ENCODE peak calls at places on chromosome 18, in seven cellular contexts. L is GM23248, N is ascending aorta, O is psoas muscle, E is tibial artery, J is cardiac muscle cell, T is SJSA1. P is an unnamed sample. For H3K4me1, the result is how much of the 10 kb centered on the place peaks cover.

GRCh38 chr18:56831988-56832387 is 180.8 kb downstream of the WDR7 start:
- DNase-seq in L (no peak), N (no peak), O (no peak), E (no peak), J (no peak), T (peak), P (peak)

GRCh38 chr18:68387246-68387645 is 327.7 kb downstream of the TMX3 start:
- DNase-seq in L (peak), N (no peak), O (no peak), E (no peak), J (no peak), T (no peak), P (no peak)

GRCh38 chr18:40249390-40250080 is 1705.5 kb upstream of the PIK3C3 start:
- DNase-seq in L (no peak), N (no peak), O (no peak), E (no peak), J (no peak), T (no peak), P (no peak)

GRCh38 chr18:28905509-28905908 is 728.6 kb upstream of the CDH2 start:
- DNase-seq in L (peak), N (no peak), O (no peak), E (no peak), J (no peak), T (no peak), P (no peak)

GRCh38 chr18:27769152-27769551 is 407.8 kb downstream of the CDH2 start:
- DNase-seq in L (no peak), N (no peak), O (no peak), E (no peak), J (no peak), T (no peak), P (no peak)

GRCh38 chr18:50388988-50389387 is 14.1 kb downstream of the SKA1 start:
- DNase-seq in L (no peak), N (no peak), O (no peak), E (no peak), J (peak), T (no peak), P (no peak)

GRCh38 chr18:51603551-51603950 is 406.1 kb upstream of the MEX3C start:
- DNase-seq in L (no peak), N (no peak), O (no peak), E (no peak), J (peak), T (no peak), P (peak)

GRCh38 chr18:70280007-70280925 is 8.6 kb upstream of the SOCS6 start:
- DNase-seq in L (peak), N (no peak), O (no peak), E (no peak), J (no peak), T (no peak), P (no peak)

GRCh38 chr18:68436485-68436884 is 278.4 kb downstream of the TMX3 start:
- DNase-seq in L (peak), N (no peak), O (no peak), E (no peak), J (no peak), T (no peak), P (no peak)

GRCh38 chr18:49472459-49472858 is 12.0 kb upstream of the DYM start:
- DNase-seq in L (no peak), N (no peak), O (no peak), E (no peak), J (no peak), T (no peak), P (no peak)

GRCh38 chr18:8084160-8084559 is 517.0 kb downstream of the PTPRM start:
- DNase-seq in L (peak), N (no peak), O (no peak), E (no peak), J (peak), T (peak), P (peak)

GRCh38 chr18:9828794-9829712 is 56.7 kb upstream of the TXNDC2 start:
- DNase-seq in L (no peak), N (no peak), O (no peak), E (no peak), J (no peak), T (no peak), P (no peak)
- H3K4me1 ChIP-seq in L (under half), N (under half), O (under half), E (under half), J (under half), T (half or more), P (under half)

GRCh38 chr18:62326646-62327348 is 1.7 kb downstream of the TNFRSF11A start:
- DNase-seq in L (peak), N (no peak), O (no peak), E (no peak), J (no peak), T (no peak), P (no peak)
- H3K4me1 ChIP-seq in L (under half), N (under half), O (under half), E (under half), J (under half), T (under half), P (under half)

GRCh38 chr18:79800353-79801180 is 2.8 kb downstream of the KCNG2 start:
- DNase-seq in L (no peak), N (no peak), O (no peak), E (no peak), J (no peak), T (no peak), P (no peak)
- H3K4me1 ChIP-seq in L (under half), N (under half), O (under half), E (under half), J (under half), T (under half), P (under half)

GRCh38 chr18:74494514-74494913 is 1.6 kb upstream of the CNDP2 start:
- DNase-seq in L (no peak), N (no peak), O (no peak), E (no peak), J (no peak), T (no peak), P (no peak)
- H3K4me1 ChIP-seq in L (under half), N (under half), O (under half), E (under half), J (under half), T (under half), P (under half)

DNA sequence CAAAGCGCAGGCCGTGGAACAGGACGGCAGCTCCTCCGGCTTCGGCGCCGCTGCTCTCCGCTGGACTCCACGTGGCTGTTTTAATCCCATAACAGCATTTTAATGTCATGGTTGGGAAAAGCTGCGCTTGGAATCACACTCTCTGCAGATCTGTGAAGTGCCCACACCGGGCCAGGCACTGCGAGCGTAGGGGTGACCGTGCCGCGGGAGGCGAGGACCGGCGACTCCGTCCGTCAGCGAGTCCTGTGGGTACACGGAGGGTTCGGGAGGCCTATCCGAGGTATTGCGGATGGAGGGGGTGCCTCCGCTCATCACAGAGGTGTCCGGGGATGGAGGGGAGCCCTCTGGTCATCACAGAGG is 198.0 kb upstream of the SALL3 start:
- DNase-seq in L (no peak), N (peak), O (no peak), E (no peak), J (no peak), T (no peak), P (no peak)
- H3K4me1 ChIP-seq in L (under half), N (under half), O (under half), E (under half), J (under half), T (under half), P (under half)

DNA sequence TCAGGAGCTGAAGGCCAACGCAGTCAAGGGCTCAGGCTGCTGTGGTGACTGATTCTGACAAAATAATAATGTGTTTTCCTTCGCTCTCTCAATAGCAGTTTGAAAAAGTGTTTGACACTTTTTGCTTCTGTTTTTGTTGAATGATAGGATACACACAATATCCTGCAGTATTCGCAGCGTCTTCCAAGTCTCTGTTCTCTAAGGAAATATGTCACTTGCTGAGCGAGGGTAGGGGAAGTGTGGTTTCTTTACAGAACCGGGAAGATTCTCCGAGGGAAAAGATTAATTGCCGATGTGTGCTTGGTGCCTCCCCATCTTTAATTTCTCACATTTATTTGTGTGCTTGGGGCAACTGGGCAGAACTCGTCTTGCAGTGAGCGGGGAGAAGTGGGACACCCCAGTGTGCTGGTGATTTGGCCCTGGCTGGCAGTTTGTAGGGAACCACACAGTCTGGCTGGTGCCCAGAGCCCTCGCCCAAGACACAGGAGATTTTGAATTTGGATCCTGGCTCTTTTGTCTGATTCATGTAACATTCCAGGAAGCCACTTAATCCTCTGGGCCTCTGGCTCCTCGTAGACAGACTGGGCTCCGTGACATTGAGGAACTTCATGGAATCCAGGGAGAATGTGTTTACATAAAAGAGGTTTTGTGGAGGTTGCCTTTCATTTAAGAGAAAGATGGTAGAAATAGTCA is 169.4 kb downstream of the LDLRAD4 start:
- DNase-seq in L (peak), N (peak), O (no peak), E (no peak), J (no peak), T (no peak), P (no peak)
- H3K4me1 ChIP-seq in L (under half), N (under half), O (under half), E (under half), J (under half), T (under half), P (under half)

GRCh38 chr18:36821681-36822080 is 7.1 kb downstream of the TPGS2 start:
- DNase-seq in L (no peak), N (no peak), O (no peak), E (no peak), J (no peak), T (no peak), P (no peak)
- H3K4me1 ChIP-seq in L (under half), N (under half), O (under half), E (under half), J (under half), T (under half), P (under half)

GRCh38 chr18:9137168-9138066 is 836 bp downstream of the ANKRD12 start:
- DNase-seq in L (peak), N (peak), O (peak), E (peak), J (peak), T (peak), P (peak)
- H3K4me1 ChIP-seq in L (under half), N (under half), O (half or more), E (under half), J (under half), T (under half), P (under half)

GRCh38 chr18:13270279-13270911 is 51.8 kb downstream of the LDLRAD4 start:
- DNase-seq in L (no peak), N (no peak), O (no peak), E (no peak), J (no peak), T (no peak), P (no peak)

GRCh38 chr18:13268035-13268700 is 49.6 kb downstream of the LDLRAD4 start:
- DNase-seq in L (peak), N (peak), O (no peak), E (peak), J (peak), T (no peak), P (peak)

GRCh38 chr18:13269599-13270011 is 51.0 kb downstream of the LDLRAD4 start:
- DNase-seq in L (peak), N (no peak), O (no peak), E (peak), J (no peak), T (no peak), P (no peak)

GRCh38 chr18:13267517-13267916 is 49.0 kb downstream of the LDLRAD4 start:
- DNase-seq in L (peak), N (no peak), O (no peak), E (no peak), J (no peak), T (peak), P (no peak)

GRCh38 chr18:13268746-13269285 is 50.3 kb downstream of the LDLRAD4 start:
- DNase-seq in L (no peak), N (no peak), O (no peak), E (no peak), J (no peak), T (no peak), P (no peak)
- H3K4me1 ChIP-seq in L (under half), N (under half), O (half or more), E (half or more), J (under half), T (under half), P (under half)

GRCh38 chr18:2961828-2962227 is 51.1 kb downstream of the LPIN2 start:
- DNase-seq in L (peak), N (no peak), O (no peak), E (peak), J (peak), T (no peak), P (no peak)
- H3K4me1 ChIP-seq in L (under half), N (under half), O (under half), E (under half), J (under half), T (under half), P (under half)

P was measured in neural progenitor cell.